ENCODE peak calls at places on chromosome 21, in five cellular contexts. One of them, this sample, is unnamed.

GRCh38 chr21:39221282-39221996 is 38.2 kb upstream of the PSMG1 start:
- DNase-seq in tibial artery: no peak
- DNase-seq in esophagus muscularis mucosa: no peak
- DNase-seq in ovary: no peak
- DNase-seq in CD8-positive, alpha-beta memory T cell: no peak
- DNase-seq in this sample: peak; percentile 23

GRCh38 chr21:37005548-37006242 is 807 bp upstream of the RIPPLY3 start:
- DNase-seq in CD8-positive, alpha-beta memory T cell: no peak
- DNase-seq in ovary: no peak
- DNase-seq in esophagus muscularis mucosa: no peak
- DNase-seq in tibial artery: no peak
- DNase-seq in this sample: no peak

GRCh38 chr21:31196724-31197123 is 147.3 kb downstream of the TIAM1 start:
- DNase-seq in ovary: no peak
- DNase-seq in tibial artery: no peak
- DNase-seq in esophagus muscularis mucosa: no peak
- DNase-seq in CD8-positive, alpha-beta memory T cell: no peak
- DNase-seq in this sample: no peak

GRCh38 chr21:26117324-26117971 is 53.1 kb downstream of the APP start:
- DNase-seq in tibial artery: no peak
- DNase-seq in ovary: no peak
- DNase-seq in esophagus muscularis mucosa: no peak
- DNase-seq in CD8-positive, alpha-beta memory T cell: no peak
- DNase-seq in this sample: no peak

GRCh38 chr21:21007606-21008005 is 9.4 kb downstream of the NCAM2 start:
- DNase-seq in CD8-positive, alpha-beta memory T cell: no peak
- DNase-seq in tibial artery: no peak
- DNase-seq in esophagus muscularis mucosa: no peak
- DNase-seq in ovary: no peak
- DNase-seq in this sample: no peak

GRCh38 chr21:37435120-37435519 is 68.5 kb downstream of the DYRK1A start:
- DNase-seq in ovary: peak; percentile 39
- DNase-seq in esophagus muscularis mucosa: no peak
- DNase-seq in tibial artery: peak; percentile 57
- DNase-seq in CD8-positive, alpha-beta memory T cell: peak; percentile 72
- DNase-seq in this sample: peak; percentile 80

GRCh38 chr21:38376235-38376634 is 119.4 kb downstream of the KCNJ15 start:
- DNase-seq in CD8-positive, alpha-beta memory T cell: no peak
- DNase-seq in esophagus muscularis mucosa: peak; percentile 57
- DNase-seq in ovary: no peak
- DNase-seq in tibial artery: no peak
- DNase-seq in this sample: no peak

GRCh38 chr21:38817371-38818335 is 11.9 kb downstream of the ETS2 start:
- DNase-seq in CD8-positive, alpha-beta memory T cell: no peak
- DNase-seq in tibial artery: no peak
- DNase-seq in esophagus muscularis mucosa: no peak
- DNase-seq in ovary: no peak
- DNase-seq in this sample: peak; percentile 73

GRCh38 chr21:29299046-29299905 is 554 bp downstream of the BACH1 start:
- DNase-seq in tibial artery: peak; percentile 53
- DNase-seq in CD8-positive, alpha-beta memory T cell: peak; percentile 65
- DNase-seq in esophagus muscularis mucosa: peak; percentile 92
- DNase-seq in ovary: peak; percentile 51
- DNase-seq in this sample: peak; percentile 54

GRCh38 chr21:46459024-46459355 is 299 bp downstream of the DIP2A start:
- DNase-seq in tibial artery: no peak
- DNase-seq in esophagus muscularis mucosa: no peak
- DNase-seq in CD8-positive, alpha-beta memory T cell: no peak
- DNase-seq in ovary: no peak
- DNase-seq in this sample: no peak

GRCh38 chr21:25929859-25930520 is 195.2 kb downstream of the GABPA start:
- DNase-seq in tibial artery: peak; percentile 35
- DNase-seq in esophagus muscularis mucosa: no peak
- DNase-seq in ovary: no peak
- DNase-seq in CD8-positive, alpha-beta memory T cell: no peak
- DNase-seq in this sample: peak; percentile 86

GRCh38 chr21:30372139-30372770 is at the start of gene KRTAP13-2:
- DNase-seq in tibial artery: no peak
- DNase-seq in ovary: no peak
- DNase-seq in esophagus muscularis mucosa: no peak
- DNase-seq in CD8-positive, alpha-beta memory T cell: no peak
- DNase-seq in this sample: no peak

GRCh38 chr21:40053007-40053406 is 185.8 kb downstream of the PCP4 start:
- DNase-seq in ovary: no peak
- DNase-seq in CD8-positive, alpha-beta memory T cell: no peak
- DNase-seq in esophagus muscularis mucosa: no peak
- DNase-seq in tibial artery: peak; percentile 77
- DNase-seq in this sample: no peak

GRCh38 chr21:21165063-21165645 is 166.9 kb downstream of the NCAM2 start:
- DNase-seq in esophagus muscularis mucosa: no peak
- DNase-seq in tibial artery: no peak
- DNase-seq in CD8-positive, alpha-beta memory T cell: no peak
- DNase-seq in ovary: no peak
- DNase-seq in this sample: no peak

GRCh38 chr21:29473808-29474207 is 175.1 kb downstream of the BACH1 start:
- DNase-seq in esophagus muscularis mucosa: no peak
- DNase-seq in ovary: no peak
- DNase-seq in tibial artery: no peak
- DNase-seq in CD8-positive, alpha-beta memory T cell: no peak
- DNase-seq in this sample: no peak

GRCh38 chr21:39715804-39716397 is 29.1 kb upstream of the IGSF5 start:
- DNase-seq in CD8-positive, alpha-beta memory T cell: no peak
- DNase-seq in esophagus muscularis mucosa: no peak
- DNase-seq in ovary: peak; percentile 36
- DNase-seq in tibial artery: peak; percentile 50
- DNase-seq in this sample: peak; percentile 42

GRCh38 chr21:30268608-30269197 is 14.0 kb downstream of the KRTAP24-1 start:
- DNase-seq in ovary: no peak
- DNase-seq in tibial artery: no peak
- DNase-seq in CD8-positive, alpha-beta memory T cell: no peak
- DNase-seq in esophagus muscularis mucosa: no peak
- DNase-seq in this sample: peak; percentile 30

GRCh38 chr21:36932417-36932816 is 34.1 kb downstream of the HLCS start:
- DNase-seq in esophagus muscularis mucosa: no peak
- DNase-seq in ovary: no peak
- DNase-seq in tibial artery: no peak
- DNase-seq in CD8-positive, alpha-beta memory T cell: no peak
- DNase-seq in this sample: no peak

GRCh38 chr21:14947613-14948160 is 117.1 kb downstream of the NRIP1 start:
- DNase-seq in CD8-positive, alpha-beta memory T cell: no peak
- DNase-seq in esophagus muscularis mucosa: no peak
- DNase-seq in ovary: no peak
- DNase-seq in tibial artery: no peak
- DNase-seq in this sample: no peak

GRCh38 chr21:41366522-41367151 is 4.8 kb downstream of the MX2 start:
- DNase-seq in CD8-positive, alpha-beta memory T cell: no peak
- DNase-seq in esophagus muscularis mucosa: no peak
- DNase-seq in ovary: no peak
- DNase-seq in tibial artery: no peak
- DNase-seq in this sample: peak; percentile 70

GRCh38 chr21:41255190-41255589 is 61.4 kb upstream of the FAM3B start:
- DNase-seq in tibial artery: no peak
- DNase-seq in CD8-positive, alpha-beta memory T cell: no peak
- DNase-seq in ovary: no peak
- DNase-seq in esophagus muscularis mucosa: peak; percentile 53
- DNase-seq in this sample: no peak

GRCh38 chr21:40340357-40340756 is 473.1 kb downstream of the PCP4 start:
- DNase-seq in tibial artery: no peak
- DNase-seq in esophagus muscularis mucosa: no peak
- DNase-seq in CD8-positive, alpha-beta memory T cell: no peak
- DNase-seq in ovary: no peak
- DNase-seq in this sample: no peak

GRCh38 chr21:41164981-41165650 is 2.8 kb upstream of the BACE2 start:
- DNase-seq in esophagus muscularis mucosa: no peak
- DNase-seq in CD8-positive, alpha-beta memory T cell: no peak
- DNase-seq in ovary: peak; percentile 40
- DNase-seq in tibial artery: peak; percentile 60
- DNase-seq in this sample: peak; percentile 95

GRCh38 chr21:33158654-33159053 is 71.1 kb upstream of the IFNAR2 start:
- DNase-seq in tibial artery: no peak
- DNase-seq in CD8-positive, alpha-beta memory T cell: no peak
- DNase-seq in esophagus muscularis mucosa: no peak
- DNase-seq in ovary: no peak
- DNase-seq in this sample: no peak

GRCh38 chr21:43826623-43826974 is 37.2 kb downstream of the RRP1 start:
- DNase-seq in ovary: no peak
- DNase-seq in esophagus muscularis mucosa: no peak
- DNase-seq in CD8-positive, alpha-beta memory T cell: no peak
- DNase-seq in tibial artery: no peak
- DNase-seq in this sample: no peak

GRCh38 chr21:27681038-27681437 is 714.1 kb upstream of the ADAMTS5 start:
- DNase-seq in ovary: no peak
- DNase-seq in tibial artery: no peak
- DNase-seq in CD8-positive, alpha-beta memory T cell: no peak
- DNase-seq in esophagus muscularis mucosa: no peak
- DNase-seq in this sample: peak; percentile 40

GRCh38 chr21:40548134-40548533 is 298.8 kb downstream of the DSCAM start:
- DNase-seq in ovary: no peak
- DNase-seq in tibial artery: no peak
- DNase-seq in CD8-positive, alpha-beta memory T cell: no peak
- DNase-seq in esophagus muscularis mucosa: peak; percentile 24
- DNase-seq in this sample: no peak

GRCh38 chr21:35658242-35658641 is 402.1 kb downstream of the SETD4 start:
- DNase-seq in CD8-positive, alpha-beta memory T cell: no peak
- DNase-seq in tibial artery: no peak
- DNase-seq in ovary: no peak
- DNase-seq in esophagus muscularis mucosa: no peak
- DNase-seq in this sample: no peak

GRCh38 chr21:29669416-29669815 is 270.4 kb downstream of the GRIK1 start:
- DNase-seq in CD8-positive, alpha-beta memory T cell: no peak
- DNase-seq in esophagus muscularis mucosa: no peak
- DNase-seq in ovary: no peak
- DNase-seq in tibial artery: no peak
- DNase-seq in this sample: no peak

GRCh38 chr21:43936186-43936967 is 71.4 kb downstream of the AGPAT3 start:
- DNase-seq in esophagus muscularis mucosa: no peak
- DNase-seq in tibial artery: no peak
- DNase-seq in ovary: no peak
- DNase-seq in CD8-positive, alpha-beta memory T cell: no peak
- DNase-seq in this sample: no peak

GRCh38 chr21:25421327-25422028 is 185.8 kb downstream of the MRPL39 start:
- DNase-seq in tibial artery: peak; percentile 29
- DNase-seq in CD8-positive, alpha-beta memory T cell: peak; percentile 50
- DNase-seq in esophagus muscularis mucosa: no peak
- DNase-seq in ovary: no peak
- DNase-seq in this sample: peak; percentile 56

GRCh38 chr21:16992448-16992847 is 520.4 kb upstream of the CXADR start:
- DNase-seq in ovary: no peak
- DNase-seq in esophagus muscularis mucosa: no peak
- DNase-seq in CD8-positive, alpha-beta memory T cell: no peak
- DNase-seq in tibial artery: no peak
- DNase-seq in this sample: no peak

GRCh38 chr21:16993416-16994044 is 519.3 kb upstream of the CXADR start:
- DNase-seq in tibial artery: no peak
- DNase-seq in esophagus muscularis mucosa: no peak
- DNase-seq in ovary: no peak
- DNase-seq in CD8-positive, alpha-beta memory T cell: no peak
- DNase-seq in this sample: no peak
- H3K4me3 ChIP-seq in tibial artery: no peak overlapping the region
- H3K4me3 ChIP-seq in esophagus muscularis mucosa: no peak overlapping the region
- H3K4me3 ChIP-seq in ovary: no peak overlapping the region
- H3K4me3 ChIP-seq in CD8-positive, alpha-beta memory T cell: no peak overlapping the region
- H3K4me3 ChIP-seq in this sample: no peak overlapping the region

GRCh38 chr21:45456014-45456835 is 51.3 kb downstream of the COL18A1 start:
- DNase-seq in CD8-positive, alpha-beta memory T cell: no peak
- DNase-seq in esophagus muscularis mucosa: no peak
- DNase-seq in ovary: no peak
- DNase-seq in tibial artery: no peak
- DNase-seq in this sample: no peak
- H3K4me3 ChIP-seq in CD8-positive, alpha-beta memory T cell: no peak overlapping the region
- H3K4me3 ChIP-seq in esophagus muscularis mucosa: peak overlapping the region; percentile 54
- H3K4me3 ChIP-seq in ovary: peak overlapping the region; percentile 27
- H3K4me3 ChIP-seq in tibial artery: peak overlapping the region; percentile 52
- H3K4me3 ChIP-seq in this sample: no peak overlapping the region

GRCh38 chr21:16070207-16070651 is 340.4 kb downstream of the USP25 start:
- DNase-seq in esophagus muscularis mucosa: no peak
- DNase-seq in ovary: no peak
- DNase-seq in tibial artery: no peak
- DNase-seq in CD8-positive, alpha-beta memory T cell: no peak
- DNase-seq in this sample: no peak

GRCh38 chr21:16071761-16072160 is 342.0 kb downstream of the USP25 start:
- DNase-seq in esophagus muscularis mucosa: no peak
- DNase-seq in ovary: no peak
- DNase-seq in tibial artery: no peak
- DNase-seq in CD8-positive, alpha-beta memory T cell: no peak
- DNase-seq in this sample: no peak

GRCh38 chr21:16072176-16072575 is 342.4 kb downstream of the USP25 start:
- DNase-seq in tibial artery: no peak
- DNase-seq in esophagus muscularis mucosa: no peak
- DNase-seq in CD8-positive, alpha-beta memory T cell: no peak
- DNase-seq in ovary: no peak
- DNase-seq in this sample: no peak

GRCh38 chr21:16071082-16071481 is 341.3 kb downstream of the USP25 start:
- DNase-seq in ovary: peak; percentile 36
- DNase-seq in CD8-positive, alpha-beta memory T cell: no peak
- DNase-seq in tibial artery: no peak
- DNase-seq in esophagus muscularis mucosa: no peak
- DNase-seq in this sample: no peak

GRCh38 chr21:16069713-16070112 is 339.9 kb downstream of the USP25 start:
- DNase-seq in esophagus muscularis mucosa: no peak
- DNase-seq in tibial artery: no peak
- DNase-seq in ovary: no peak
- DNase-seq in CD8-positive, alpha-beta memory T cell: no peak
- DNase-seq in this sample: no peak
- H3K4me3 ChIP-seq in esophagus muscularis mucosa: no peak overlapping the region
- H3K4me3 ChIP-seq in tibial artery: no peak overlapping the region
- H3K4me3 ChIP-seq in ovary: no peak overlapping the region
- H3K4me3 ChIP-seq in CD8-positive, alpha-beta memory T cell: no peak overlapping the region
- H3K4me3 ChIP-seq in this sample: no peak overlapping the region

GRCh38 chr21:34524671-34525601 is 12.9 kb upstream of the KCNE1 start:
- DNase-seq in CD8-positive, alpha-beta memory T cell: no peak
- DNase-seq in ovary: no peak
- DNase-seq in esophagus muscularis mucosa: no peak
- DNase-seq in tibial artery: no peak
- DNase-seq in this sample: peak; percentile 49
- H3K4me3 ChIP-seq in CD8-positive, alpha-beta memory T cell: no peak overlapping the region
- H3K4me3 ChIP-seq in ovary: peak overlapping the region; percentile 10
- H3K4me3 ChIP-seq in esophagus muscularis mucosa: peak overlapping the region; percentile 58
- H3K4me3 ChIP-seq in tibial artery: peak overlapping the region; percentile 57
- H3K4me3 ChIP-seq in this sample: peak overlapping the region; percentile 54

DNA sequence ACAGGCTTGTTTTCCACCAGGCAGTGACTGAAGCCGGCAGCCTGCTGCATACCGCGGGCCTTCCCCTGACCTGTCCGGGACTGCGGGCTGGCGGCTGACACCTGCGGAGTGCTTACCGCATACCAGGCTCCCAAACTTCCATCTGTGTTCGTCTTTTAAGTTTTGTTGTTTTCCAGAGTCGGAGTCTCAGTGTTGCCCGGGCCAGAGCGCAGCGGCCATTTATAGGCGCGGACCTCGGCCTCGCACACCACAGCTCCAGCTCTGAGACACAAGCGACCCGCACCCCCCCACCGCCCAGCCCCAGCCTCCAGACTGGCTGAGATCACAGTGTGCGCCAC is 1.4 kb upstream of the ADARB1 start:
- DNase-seq in CD8-positive, alpha-beta memory T cell: no peak
- DNase-seq in esophagus muscularis mucosa: no peak
- DNase-seq in tibial artery: no peak
- DNase-seq in ovary: no peak
- DNase-seq in this sample: no peak
- H3K4me3 ChIP-seq in CD8-positive, alpha-beta memory T cell: no peak overlapping the region
- H3K4me3 ChIP-seq in esophagus muscularis mucosa: peak overlapping the region; percentile 94
- H3K4me3 ChIP-seq in tibial artery: peak overlapping the region; percentile 67
- H3K4me3 ChIP-seq in ovary: no peak overlapping the region
- H3K4me3 ChIP-seq in this sample: no peak overlapping the region